ENCODE peak calls at places on chromosomes 5 and 9, in ten cellular contexts. T, N, U, P, M, I, S, K, X and F are unnamed samples.

GRCh38 chr5:107966216-107966615 is 295.5 kb upstream of the EFNA5 start:
- DNase-seq in T (no peak), N (no peak), U (no peak), P (no peak), M (no peak), I (no peak), S (no peak), K (no peak), X (no peak), F (no peak)

GRCh38 chr5:91179018-91179417 is 204.1 kb downstream of the ARRDC3 start:
- DNase-seq in T (peak), N (no peak), U (no peak), P (no peak), M (no peak), I (no peak), S (no peak), K (no peak), X (no peak), F (no peak)

GRCh38 chr5:88727705-88728313 is 155.2 kb downstream of the MEF2C start:
- DNase-seq in T (peak), N (no peak), U (peak), P (no peak), M (no peak), I (peak), S (no peak), K (no peak), X (no peak), F (no peak)

GRCh38 chr5:33272288-33272687 is 168.5 kb upstream of the TARS1 start:
- DNase-seq in T (peak), N (no peak), U (no peak), P (peak), M (no peak), I (peak), S (no peak), K (no peak), X (peak), F (no peak)

GRCh38 chr9:11349187-11349586 is 736.4 kb upstream of the PTPRD start:
- DNase-seq in T (no peak), N (no peak), U (no peak), P (no peak), M (no peak), I (no peak), S (no peak), K (no peak), X (no peak), F (no peak)

GRCh38 chr5:85397451-85397850 is 1012.8 kb upstream of the EDIL3 start:
- DNase-seq in T (no peak), N (no peak), U (no peak), P (no peak), M (no peak), I (no peak), S (no peak), K (no peak), X (no peak), F (no peak)

GRCh38 chr5:74490814-74491213 is 149.7 kb downstream of the ENC1 start:
- DNase-seq in T (no peak), N (peak), U (no peak), P (no peak), M (no peak), I (no peak), S (no peak), K (no peak), X (no peak), F (no peak)

GRCh38 chr5:159735749-159736660 is 180.3 kb upstream of the ADRA1B start:
- DNase-seq in T (peak), N (no peak), U (no peak), P (no peak), M (no peak), I (no peak), S (no peak), K (no peak), X (no peak), F (no peak)